ENCODE peak calls at places on chromosomes 6 and 20, in five cellular contexts. B is sigmoid colon, U is omental fat pad, O is epithelial cell of proximal tubule, H is endothelial cell of umbilical vein. F is an unnamed sample.

GRCh38 chr6:164308339-164308738 is 893.8 kb downstream of the QKI start:
- DNase-seq in B (no peak), U (no peak), O (no peak), H (no peak), F (no peak)

GRCh38 chr6:71309666-71310065 is 21.1 kb downstream of the OGFRL1 start:
- DNase-seq in B (no peak), U (no peak), O (no peak), H (no peak), F (no peak)

GRCh38 chr6:1123406-1123805 is 188.5 kb upstream of the FOXQ1 start:
- DNase-seq in B (no peak), U (no peak), O (peak), H (no peak), F (no peak)

GRCh38 chr20:58711266-58712051 is 18.9 kb downstream of the NPEPL1 start:
- DNase-seq in B (peak), U (no peak), O (no peak), H (no peak), F (no peak)

GRCh38 chr6:2782825-2783187 is 17.6 kb downstream of the WRNIP1 start:
- DNase-seq in B (no peak), U (no peak), O (no peak), H (no peak), F (no peak)

GRCh38 chr6:151004415-151005024 is 139.0 kb downstream of the MTHFD1L start:
- DNase-seq in B (no peak), U (no peak), O (no peak), H (peak), F (peak)

GRCh38 chr6:89356644-89357043 is 4.1 kb upstream of the UBE2J1 start:
- DNase-seq in B (no peak), U (no peak), O (no peak), H (no peak), F (no peak)

GRCh38 chr6:48278261-48278660 is 167.3 kb upstream of the PTCHD4 start:
- DNase-seq in B (no peak), U (no peak), O (no peak), H (no peak), F (no peak)

GRCh38 chr6:135087403-135087802 is 32.8 kb upstream of the HBS1L start:
- DNase-seq in B (no peak), U (no peak), O (no peak), H (no peak), F (no peak)
- TF ChIP-seq CTCF in B (no peak), U (no peak), O (peak), H (no peak), F (peak)

DNA sequence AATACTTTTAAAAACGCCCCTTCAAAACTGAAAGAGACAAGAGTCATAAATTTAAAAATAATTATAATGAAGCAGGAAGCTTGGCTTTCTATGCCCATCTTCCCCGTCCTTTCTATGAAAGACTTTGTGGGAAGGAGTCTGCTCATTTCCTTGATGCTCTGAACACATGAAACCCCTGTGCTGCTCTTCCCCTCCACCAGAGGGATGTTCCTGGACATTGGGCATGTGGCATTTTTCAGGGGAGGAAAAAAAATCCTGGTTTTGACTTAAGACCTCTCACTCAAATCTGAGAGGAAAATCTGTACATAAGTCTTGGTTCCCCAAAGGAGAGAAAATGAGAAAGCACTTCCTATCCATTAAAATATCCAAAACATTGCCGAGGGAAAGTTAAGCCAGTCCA is 393.0 kb downstream of the PAX1 start:
- DNase-seq in B (no peak), U (no peak), O (no peak), H (no peak), F (no peak)
- TF ChIP-seq CTCF in B (no peak), U (no peak), O (no peak), H (no peak), F (no peak)

DNA sequence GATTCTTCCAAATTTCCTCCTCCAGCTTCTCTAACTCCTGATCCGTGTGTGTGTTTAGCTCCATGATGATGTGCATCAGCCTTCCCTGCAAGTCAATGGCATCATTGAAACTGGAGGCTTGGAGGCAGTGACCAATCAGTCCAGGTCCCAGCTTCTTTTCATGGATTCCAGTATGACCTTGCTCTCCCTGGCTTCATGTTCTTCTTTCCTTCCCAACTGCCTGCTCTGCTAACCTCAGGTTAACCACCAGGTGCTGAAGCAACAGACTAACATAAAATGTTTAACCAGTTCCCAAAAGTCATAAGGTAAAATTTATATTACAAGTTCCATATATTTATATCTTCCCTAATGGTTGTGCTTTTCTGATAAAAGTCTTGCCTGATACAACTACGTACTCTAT is 512.8 kb upstream of the EPHA7 start:
- DNase-seq in B (no peak), U (no peak), O (no peak), H (no peak), F (no peak)
- TF ChIP-seq CTCF in B (no peak), U (no peak), O (no peak), H (no peak), F (no peak)

DNA sequence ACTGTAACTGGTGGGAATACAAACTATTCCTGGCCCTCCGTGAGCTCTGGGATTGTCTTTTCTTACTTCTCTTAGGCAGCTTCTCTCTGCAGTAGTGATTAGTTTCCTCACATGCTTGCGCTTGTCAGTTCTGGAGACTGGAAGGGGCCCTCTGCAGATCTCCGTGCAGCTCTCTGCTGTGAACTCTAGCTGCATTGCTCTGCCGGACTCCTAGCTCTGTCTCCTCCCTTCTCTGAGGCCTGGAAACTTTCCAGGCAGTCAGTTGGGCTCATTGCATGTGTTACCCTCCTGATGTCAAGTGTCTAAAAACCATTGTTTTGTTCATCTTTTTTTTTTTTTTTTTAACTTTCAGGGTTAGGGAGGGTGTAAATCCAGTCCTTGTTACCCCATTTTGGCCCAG is 102.3 kb downstream of the CTNNBL1 start:
- DNase-seq in B (no peak), U (no peak), O (no peak), H (no peak), F (no peak)
- TF ChIP-seq CTCF in B (no peak), U (no peak), O (no peak), H (no peak), F (no peak)

GRCh38 chr20:64030371-64031134 is 5.4 kb upstream of the C20orf204 start:
- DNase-seq in B (no peak), U (no peak), O (no peak), H (no peak), F (no peak)
- TF ChIP-seq CTCF in B (no peak), U (no peak), O (no peak), H (no peak), F (no peak)

DNA sequence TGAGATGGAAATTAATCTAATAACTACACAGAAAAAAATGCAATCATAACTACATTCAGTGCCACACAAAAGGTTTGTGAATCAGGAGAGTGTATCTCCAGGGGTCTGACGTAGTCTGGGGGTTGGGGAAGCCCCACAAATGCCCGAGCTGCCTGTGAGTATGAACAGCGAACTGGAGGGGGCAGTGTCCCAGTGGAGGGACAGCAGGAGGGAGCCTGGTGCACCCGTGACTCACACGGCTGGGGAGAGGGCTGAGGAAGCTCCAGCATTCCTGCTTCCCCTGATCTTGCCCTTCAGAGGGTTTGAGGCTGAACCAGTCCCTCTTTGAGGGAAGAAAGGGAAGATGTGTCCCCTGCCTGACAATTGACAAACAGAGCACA is 78.9 kb downstream of the CDH26 start:
- DNase-seq in B (no peak), U (no peak), O (no peak), H (no peak), F (no peak)
- TF ChIP-seq CTCF in B (no peak), U (no peak), O (peak), H (no peak), F (peak)

DNA sequence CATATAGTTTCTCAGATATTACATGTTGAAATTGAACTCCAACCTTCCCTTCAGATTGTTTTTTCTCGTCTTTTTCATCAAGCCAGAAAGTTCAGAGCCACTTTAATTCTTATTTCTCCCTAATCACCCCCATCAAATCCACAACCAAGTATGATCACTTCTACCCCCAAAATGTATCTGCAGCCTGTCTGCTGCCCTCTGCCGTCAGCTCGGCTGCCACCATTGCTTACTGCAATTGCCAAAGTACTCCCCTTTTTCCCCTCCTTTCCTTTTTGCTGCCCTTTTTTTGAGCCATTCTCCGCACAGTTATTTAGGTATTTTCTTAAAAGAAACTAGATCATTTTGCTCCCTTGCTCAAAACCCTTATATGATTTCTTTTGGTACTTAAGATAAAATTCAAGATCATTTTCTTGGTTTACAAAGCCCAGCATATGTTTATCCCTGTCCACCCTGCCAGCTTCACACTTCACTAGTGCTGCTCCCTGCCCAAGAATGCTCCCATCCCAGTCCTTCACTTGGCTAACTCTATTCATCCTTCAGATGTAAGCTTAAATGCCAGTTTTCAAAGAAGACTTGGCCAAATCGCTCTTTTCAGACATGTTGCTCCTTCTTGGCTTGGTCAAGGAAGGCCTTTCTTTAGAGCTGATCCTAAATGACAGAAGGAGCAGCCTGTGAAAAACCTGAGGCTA is 63.6 kb downstream of the SH3BGRL2 start:
- DNase-seq in B (no peak), U (no peak), O (no peak), H (no peak), F (no peak)
- TF ChIP-seq CTCF in B (no peak), U (no peak), O (no peak), H (no peak), F (no peak)